ENCODE peak calls at places on chromosome 19, in seven cellular contexts. One of them, this sample, is unnamed.

GRCh38 chr19:1131718-1132552 is 28.1 kb downstream of the GPX4 start:
- DNase-seq in thoracic aorta: peak; percentile 91
- DNase-seq in fibroblast of lung: peak; percentile 84
- DNase-seq in left ventricle myocardium inferior: peak; percentile 86
- DNase-seq in A549: no peak
- DNase-seq in aorta: peak; percentile 97
- DNase-seq in MM.1S: peak; percentile 89
- DNase-seq in this sample: no peak

GRCh38 chr19:11594084-11594483 is 3.2 kb upstream of the ZNF627 start:
- DNase-seq in MM.1S: no peak
- DNase-seq in fibroblast of lung: no peak
- DNase-seq in left ventricle myocardium inferior: no peak
- DNase-seq in A549: no peak
- DNase-seq in thoracic aorta: no peak
- DNase-seq in aorta: peak; percentile 1
- DNase-seq in this sample: no peak

GRCh38 chr19:807627-808175 is 10.4 kb downstream of the PTBP1 start:
- DNase-seq in MM.1S: no peak
- DNase-seq in A549: no peak
- DNase-seq in fibroblast of lung: no peak
- DNase-seq in thoracic aorta: no peak
- DNase-seq in left ventricle myocardium inferior: no peak
- DNase-seq in aorta: no peak
- DNase-seq in this sample: no peak

GRCh38 chr19:16319466-16319865 is 5.2 kb upstream of the KLF2 start:
- DNase-seq in left ventricle myocardium inferior: no peak
- DNase-seq in MM.1S: no peak
- DNase-seq in A549: no peak
- DNase-seq in aorta: no peak
- DNase-seq in fibroblast of lung: peak; percentile 62
- DNase-seq in thoracic aorta: no peak
- DNase-seq in this sample: no peak

GRCh38 chr19:9819590-9819898 is 665 bp upstream of the FBXL12 start:
- DNase-seq in fibroblast of lung: no peak
- DNase-seq in A549: peak; percentile 76
- DNase-seq in left ventricle myocardium inferior: no peak
- DNase-seq in aorta: no peak
- DNase-seq in thoracic aorta: no peak
- DNase-seq in MM.1S: no peak
- DNase-seq in this sample: no peak

GRCh38 chr19:13842294-13843103 is 34.4 kb upstream of the NANOS3 start:
- DNase-seq in thoracic aorta: peak; percentile 70
- DNase-seq in aorta: peak; percentile 96
- DNase-seq in fibroblast of lung: peak; percentile 72
- DNase-seq in MM.1S: peak; percentile 61
- DNase-seq in left ventricle myocardium inferior: peak; percentile 91
- DNase-seq in A549: no peak
- DNase-seq in this sample: no peak

GRCh38 chr19:35739275-35740107 is 2.8 kb downstream of the IGFLR1 start:
- DNase-seq in aorta: peak; percentile 72
- DNase-seq in fibroblast of lung: no peak
- DNase-seq in MM.1S: peak; percentile 5
- DNase-seq in left ventricle myocardium inferior: no peak
- DNase-seq in thoracic aorta: no peak
- DNase-seq in A549: no peak
- DNase-seq in this sample: no peak

GRCh38 chr19:51365211-51366049 is 758 bp downstream of the ETFB start:
- DNase-seq in A549: no peak
- DNase-seq in aorta: no peak
- DNase-seq in MM.1S: no peak
- DNase-seq in left ventricle myocardium inferior: no peak
- DNase-seq in thoracic aorta: no peak
- DNase-seq in fibroblast of lung: peak; percentile 50
- DNase-seq in this sample: no peak

GRCh38 chr19:13001502-13002388 is 6.5 kb downstream of the NFIX start:
- DNase-seq in thoracic aorta: peak; percentile 43
- DNase-seq in fibroblast of lung: peak; percentile 77
- DNase-seq in MM.1S: no peak
- DNase-seq in aorta: peak; percentile 88
- DNase-seq in A549: no peak
- DNase-seq in left ventricle myocardium inferior: peak; percentile 76
- DNase-seq in this sample: peak; percentile 85

GRCh38 chr19:13301627-13302334 is 151.6 kb downstream of the IER2 start:
- DNase-seq in A549: no peak
- DNase-seq in fibroblast of lung: no peak
- DNase-seq in MM.1S: no peak
- DNase-seq in thoracic aorta: no peak
- DNase-seq in left ventricle myocardium inferior: no peak
- DNase-seq in aorta: no peak
- DNase-seq in this sample: no peak

GRCh38 chr19:35869327-35870123 is 1.2 kb downstream of the APLP1 start:
- DNase-seq in fibroblast of lung: peak; percentile 42
- DNase-seq in MM.1S: no peak
- DNase-seq in aorta: peak; percentile 88
- DNase-seq in thoracic aorta: no peak
- DNase-seq in A549: peak; percentile 94
- DNase-seq in left ventricle myocardium inferior: peak; percentile 67
- DNase-seq in this sample: peak; percentile 83

GRCh38 chr19:13995017-13995728 is 10.9 kb downstream of the RFX1 start:
- DNase-seq in left ventricle myocardium inferior: peak; percentile 48
- DNase-seq in A549: no peak
- DNase-seq in aorta: no peak
- DNase-seq in MM.1S: no peak
- DNase-seq in thoracic aorta: no peak
- DNase-seq in fibroblast of lung: peak; percentile 48
- DNase-seq in this sample: no peak

DNA sequence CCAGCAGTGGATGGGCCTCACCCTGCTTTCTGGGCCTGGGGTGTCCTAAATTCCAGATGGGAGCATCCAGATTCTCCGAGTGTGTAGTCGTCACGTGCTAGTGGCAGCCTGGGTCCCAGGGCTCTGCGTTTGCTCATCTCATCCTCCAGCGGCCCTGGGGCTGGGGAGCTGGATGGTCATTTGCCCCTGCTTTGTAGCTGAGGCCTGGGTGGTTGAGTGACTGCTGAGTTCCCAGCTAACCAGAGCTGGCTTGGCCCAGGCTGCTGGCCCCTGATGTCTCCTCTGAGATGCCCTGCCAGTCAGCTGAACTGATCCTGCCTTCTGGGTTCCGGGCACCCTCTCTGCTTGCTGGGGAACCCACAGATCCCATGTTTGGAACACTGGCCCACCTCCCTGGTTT is 22.5 kb upstream of the CRTC1 start:
- DNase-seq in thoracic aorta: no peak
- DNase-seq in fibroblast of lung: no peak
- DNase-seq in left ventricle myocardium inferior: no peak
- DNase-seq in aorta: no peak
- DNase-seq in MM.1S: no peak
- DNase-seq in A549: no peak
- DNase-seq in this sample: no peak
- H3K27ac ChIP-seq in thoracic aorta: peak overlapping the region; percentile 87
- H3K27ac ChIP-seq in fibroblast of lung: peak overlapping the region; percentile 58
- H3K27ac ChIP-seq in left ventricle myocardium inferior: peak overlapping the region; percentile 84
- H3K27ac ChIP-seq in aorta: peak overlapping the region; percentile 55
- H3K27ac ChIP-seq in MM.1S: no peak overlapping the region
- H3K27ac ChIP-seq in A549: peak overlapping the region; percentile 84
- H3K27ac ChIP-seq in this sample: peak overlapping the region; percentile 52

GRCh38 chr19:38057954-38058690 is 151.1 kb downstream of the SIPA1L3 start:
- DNase-seq in aorta: no peak
- DNase-seq in A549: peak; percentile 54
- DNase-seq in fibroblast of lung: no peak
- DNase-seq in thoracic aorta: no peak
- DNase-seq in left ventricle myocardium inferior: no peak
- DNase-seq in MM.1S: no peak
- DNase-seq in this sample: no peak

GRCh38 chr19:38055040-38055439 is 148.0 kb downstream of the SIPA1L3 start:
- DNase-seq in MM.1S: no peak
- DNase-seq in thoracic aorta: no peak
- DNase-seq in A549: no peak
- DNase-seq in left ventricle myocardium inferior: no peak
- DNase-seq in fibroblast of lung: no peak
- DNase-seq in aorta: no peak
- DNase-seq in this sample: no peak

GRCh38 chr19:38055655-38056521 is 148.9 kb downstream of the SIPA1L3 start:
- DNase-seq in A549: no peak
- DNase-seq in thoracic aorta: no peak
- DNase-seq in aorta: no peak
- DNase-seq in fibroblast of lung: no peak
- DNase-seq in left ventricle myocardium inferior: no peak
- DNase-seq in MM.1S: no peak
- DNase-seq in this sample: no peak

GRCh38 chr19:38059897-38060296 is 152.9 kb downstream of the SIPA1L3 start:
- DNase-seq in A549: no peak
- DNase-seq in left ventricle myocardium inferior: no peak
- DNase-seq in MM.1S: peak; percentile 60
- DNase-seq in thoracic aorta: no peak
- DNase-seq in fibroblast of lung: no peak
- DNase-seq in aorta: no peak
- DNase-seq in this sample: no peak

DNA sequence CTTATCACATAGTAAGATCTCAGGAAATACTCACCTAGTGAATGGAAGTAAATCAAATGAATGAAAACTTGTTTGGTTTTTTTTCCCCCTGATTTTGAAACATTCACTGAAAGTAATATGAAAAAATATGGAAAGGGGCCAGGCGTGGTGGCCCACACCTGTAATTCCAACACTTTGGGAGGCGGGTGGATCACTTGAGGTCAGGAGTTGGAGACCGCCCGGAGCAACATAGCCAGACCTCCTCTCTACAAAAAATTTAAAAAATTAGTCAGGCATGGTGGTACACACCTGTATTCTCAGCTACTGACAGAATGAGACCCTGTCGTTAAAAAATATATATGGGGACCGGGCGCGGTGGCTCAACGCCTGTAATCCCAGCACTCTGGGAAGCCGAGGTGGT is 149.6 kb downstream of the SIPA1L3 start:
- DNase-seq in left ventricle myocardium inferior: no peak
- DNase-seq in aorta: no peak
- DNase-seq in thoracic aorta: no peak
- DNase-seq in fibroblast of lung: no peak
- DNase-seq in MM.1S: no peak
- DNase-seq in A549: no peak
- DNase-seq in this sample: no peak
- H3K27ac ChIP-seq in left ventricle myocardium inferior: no peak overlapping the region
- H3K27ac ChIP-seq in aorta: no peak overlapping the region
- H3K27ac ChIP-seq in thoracic aorta: no peak overlapping the region
- H3K27ac ChIP-seq in fibroblast of lung: no peak overlapping the region
- H3K27ac ChIP-seq in MM.1S: no peak overlapping the region
- H3K27ac ChIP-seq in A549: no peak overlapping the region
- H3K27ac ChIP-seq in this sample: no peak overlapping the region

DNA sequence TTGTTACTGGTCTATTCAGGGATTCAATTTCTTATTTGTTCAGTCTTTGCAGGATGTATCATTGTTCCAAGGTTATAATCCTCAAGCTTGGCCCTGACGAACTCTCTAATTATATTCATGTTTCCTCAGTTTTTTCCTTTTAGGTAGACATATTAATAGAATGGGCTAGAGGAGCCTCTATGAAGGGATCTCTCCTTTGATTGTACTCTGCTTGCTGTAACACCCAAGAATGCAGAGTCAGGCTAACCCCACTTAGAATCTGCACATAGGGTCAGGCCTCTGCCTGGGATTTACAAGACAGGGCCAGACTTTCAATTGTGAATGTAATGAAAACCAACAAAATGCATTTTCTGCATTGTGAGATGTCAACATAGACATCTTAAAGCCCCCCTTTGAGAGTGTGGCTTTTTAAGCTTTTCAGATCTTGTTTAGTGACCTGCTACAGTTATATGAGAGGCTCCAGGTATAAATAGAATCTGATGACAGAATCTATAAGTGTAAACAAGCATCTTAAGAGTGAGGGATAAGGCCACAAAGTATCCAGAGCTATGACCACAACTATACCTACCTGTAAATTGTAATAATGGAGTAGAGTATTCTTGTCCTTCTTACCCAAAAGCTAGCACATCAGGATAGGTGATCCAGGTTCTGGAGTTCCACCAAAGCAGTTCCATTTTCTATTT is 5.5 kb downstream of the ZNF493 start:
- DNase-seq in MM.1S: no peak
- DNase-seq in A549: no peak
- DNase-seq in left ventricle myocardium inferior: no peak
- DNase-seq in aorta: no peak
- DNase-seq in thoracic aorta: no peak
- DNase-seq in fibroblast of lung: no peak
- DNase-seq in this sample: no peak
- H3K27ac ChIP-seq in MM.1S: no peak overlapping the region
- H3K27ac ChIP-seq in A549: no peak overlapping the region
- H3K27ac ChIP-seq in left ventricle myocardium inferior: no peak overlapping the region
- H3K27ac ChIP-seq in aorta: no peak overlapping the region
- H3K27ac ChIP-seq in thoracic aorta: no peak overlapping the region
- H3K27ac ChIP-seq in fibroblast of lung: no peak overlapping the region
- H3K27ac ChIP-seq in this sample: no peak overlapping the region

GRCh38 chr19:6800991-6801396 is 28.5 kb downstream of the VAV1 start:
- DNase-seq in left ventricle myocardium inferior: no peak
- DNase-seq in fibroblast of lung: no peak
- DNase-seq in thoracic aorta: no peak
- DNase-seq in MM.1S: peak; percentile 53
- DNase-seq in A549: peak; percentile 58
- DNase-seq in aorta: no peak
- DNase-seq in this sample: no peak

GRCh38 chr19:6801397-6802086 is 29.0 kb downstream of the VAV1 start:
- DNase-seq in MM.1S: peak; percentile 94
- DNase-seq in A549: peak; percentile 53
- DNase-seq in fibroblast of lung: no peak
- DNase-seq in left ventricle myocardium inferior: peak; percentile 69
- DNase-seq in thoracic aorta: no peak
- DNase-seq in aorta: peak; percentile 79
- DNase-seq in this sample: peak; percentile 25

GRCh38 chr19:6806488-6806887 is 34.0 kb downstream of the VAV1 start:
- DNase-seq in thoracic aorta: no peak
- DNase-seq in A549: no peak
- DNase-seq in left ventricle myocardium inferior: no peak
- DNase-seq in fibroblast of lung: no peak
- DNase-seq in aorta: no peak
- DNase-seq in MM.1S: no peak
- DNase-seq in this sample: no peak

GRCh38 chr19:6803036-6803404 is 30.5 kb downstream of the VAV1 start:
- DNase-seq in left ventricle myocardium inferior: no peak
- DNase-seq in aorta: no peak
- DNase-seq in MM.1S: peak; percentile 53
- DNase-seq in fibroblast of lung: no peak
- DNase-seq in A549: no peak
- DNase-seq in thoracic aorta: no peak
- DNase-seq in this sample: no peak

DNA sequence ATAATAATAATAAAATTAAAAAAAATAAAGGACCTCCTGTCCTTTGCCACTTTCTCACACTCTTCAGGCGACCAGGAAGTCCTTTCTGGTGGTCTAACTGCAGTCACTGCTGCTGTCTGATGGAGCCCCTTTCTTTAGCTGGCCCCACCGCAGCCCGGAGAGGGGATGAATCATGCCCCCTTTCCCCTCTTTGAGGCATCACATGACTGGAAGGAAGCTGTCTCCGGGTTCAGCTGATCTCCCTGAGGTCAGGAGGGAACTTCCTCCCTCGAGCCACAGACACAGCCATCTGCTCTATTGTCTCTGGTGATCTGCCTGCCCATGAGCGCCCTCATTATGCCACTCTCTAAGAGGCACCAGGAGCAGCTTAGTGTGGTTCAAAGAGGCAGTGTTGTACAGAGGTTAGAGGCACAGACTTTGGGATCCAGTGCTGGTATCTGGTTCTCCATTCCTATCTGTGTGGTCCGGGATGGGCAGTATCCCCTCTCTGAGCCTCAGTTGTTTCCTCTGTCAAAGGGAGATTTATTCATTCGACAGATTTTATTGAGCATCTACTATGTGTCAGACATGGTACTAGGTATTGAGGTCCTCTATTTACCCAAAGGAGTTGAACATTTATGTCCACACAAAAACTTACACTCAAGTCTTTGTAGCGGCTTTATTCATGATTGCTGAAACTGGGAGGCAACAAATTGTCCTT is 30.0 kb downstream of the VAV1 start:
- DNase-seq in MM.1S: peak; percentile 94
- DNase-seq in A549: peak; percentile 25
- DNase-seq in fibroblast of lung: no peak
- DNase-seq in thoracic aorta: no peak
- DNase-seq in left ventricle myocardium inferior: peak; percentile 30
- DNase-seq in aorta: peak; percentile 74
- DNase-seq in this sample: no peak
- H3K27ac ChIP-seq in MM.1S: peak overlapping the region; percentile 86
- H3K27ac ChIP-seq in A549: peak overlapping the region; percentile 100
- H3K27ac ChIP-seq in fibroblast of lung: no peak overlapping the region
- H3K27ac ChIP-seq in thoracic aorta: no peak overlapping the region
- H3K27ac ChIP-seq in left ventricle myocardium inferior: peak overlapping the region; percentile 27
- H3K27ac ChIP-seq in aorta: no peak overlapping the region
- H3K27ac ChIP-seq in this sample: peak overlapping the region; percentile 11